ENCODE peak calls at places on chromosomes 1 and 21, in ten cellular contexts. N is colonic mucosa; K is brain microvascular endothelial cell; M is CD8-positive, alpha-beta memory T cell; V is IMR-90; I is GM23338; Y is stomach; H is psoas muscle; L is lung; G is cardiac muscle cell. E is an unnamed sample.

GRCh38 chr1:229374485-229374884 is 31.6 kb upstream of the CCSAP start:
- DNase-seq in K (no peak), L (no peak), Y (no peak), I (no peak), V (no peak), H (no peak), M (no peak), N (no peak), G (no peak), E (no peak)

GRCh38 chr21:39504230-39504629 is 52.5 kb downstream of the SH3BGR start:
- DNase-seq in V (no peak), G (no peak), K (no peak), N (no peak), H (no peak), I (no peak), M (no peak), L (no peak), Y (no peak), E (no peak)

GRCh38 chr1:25523512-25523911 is 19.9 kb upstream of the LDLRAP1 start:
- DNase-seq in Y (no peak), N (no peak), K (peak), G (no peak), H (no peak), I (peak), V (peak), L (no peak), M (peak), E (no peak)

GRCh38 chr1:32250893-32251716 is at the start of gene LCK:
- DNase-seq in K (no peak), M (peak), N (no peak), L (no peak), G (no peak), V (no peak), H (no peak), Y (no peak), I (peak), E (no peak)

GRCh38 chr21:35201288-35201687 is 152.2 kb upstream of the RUNX1 start:
- DNase-seq in N (no peak), G (no peak), V (no peak), K (no peak), Y (no peak), H (no peak), M (no peak), I (no peak), L (no peak), E (no peak)

GRCh38 chr1:235923466-235924008 is 56.8 kb upstream of the LYST start:
- DNase-seq in N (peak), L (no peak), K (peak), H (no peak), M (peak), Y (no peak), I (no peak), G (peak), V (peak), E (no peak)

GRCh38 chr1:118486213-118486612 is 301.2 kb upstream of the SPAG17 start:
- DNase-seq in I (peak), H (no peak), L (no peak), K (no peak), V (no peak), M (no peak), N (no peak), G (no peak), Y (no peak), E (no peak)

GRCh38 chr1:46062651-46063319 is 69.6 kb downstream of the PIK3R3 start:
- DNase-seq in Y (no peak), H (no peak), M (peak), N (peak), L (no peak), V (peak), I (no peak), K (no peak), G (no peak), E (no peak)

GRCh38 chr1:75673885-75674284 is 50.6 kb upstream of the ACADM start:
- DNase-seq in V (no peak), I (no peak), H (no peak), L (no peak), Y (no peak), G (no peak), K (no peak), M (no peak), N (no peak), E (no peak)

GRCh38 chr1:164801246-164801731 is 242.3 kb downstream of the PBX1 start:
- DNase-seq in H (no peak), V (no peak), M (no peak), L (no peak), Y (no peak), I (no peak), K (no peak), N (no peak), G (no peak), E (no peak)

GRCh38 chr1:111937147-111937725 is 52.2 kb downstream of the KCND3 start:
- DNase-seq in L (no peak), K (no peak), Y (no peak), G (no peak), H (no peak), V (no peak), N (no peak), M (no peak), I (no peak), E (no peak)

GRCh38 chr1:185864889-185865288 is 130.7 kb downstream of the HMCN1 start:
- DNase-seq in N (no peak), V (peak), G (peak), K (peak), M (no peak), Y (no peak), H (no peak), L (no peak), I (no peak), E (no peak)

GRCh38 chr1:182080955-182081582 is 19.6 kb upstream of the ZNF648 start:
- DNase-seq in M (no peak), K (peak), V (peak), N (no peak), L (no peak), H (no peak), I (peak), Y (no peak), G (peak), E (peak)

GRCh38 chr1:44447051-44447806 is 42.2 kb downstream of the RNF220 start:
- DNase-seq in I (no peak), G (no peak), V (no peak), N (no peak), K (no peak), H (no peak), L (no peak), M (no peak), Y (no peak), E (no peak)

GRCh38 chr1:68346192-68346808 is 103.5 kb downstream of the RPE65 start:
- DNase-seq in N (no peak), Y (no peak), L (no peak), V (peak), I (peak), M (no peak), G (peak), H (no peak), K (no peak), E (no peak)

GRCh38 chr1:187624812-187625542 is 796.2 kb downstream of the PLA2G4A start:
- DNase-seq in H (no peak), M (no peak), I (peak), Y (no peak), K (no peak), L (no peak), G (peak), N (no peak), V (peak), E (no peak)

GRCh38 chr21:15706686-15707085 is 23.1 kb upstream of the USP25 start:
- DNase-seq in L (peak), V (peak), N (peak), M (no peak), H (no peak), I (no peak), G (peak), Y (peak), K (peak), E (no peak)

GRCh38 chr1:29875557-29876028 is 639.3 kb downstream of the PTPRU start:
- DNase-seq in L (no peak), G (peak), N (no peak), V (no peak), K (no peak), I (no peak), M (no peak), H (no peak), Y (no peak), E (no peak)

GRCh38 chr1:241519308-241520079 is at the start of gene FH:
- DNase-seq in V (peak), G (peak), H (peak), L (peak), N (peak), Y (peak), K (peak), M (peak), I (peak), E (peak)

GRCh38 chr1:241521718-241522117 is 2.2 kb upstream of the FH start:
- DNase-seq in M (no peak), N (no peak), K (no peak), G (no peak), L (no peak), V (no peak), H (no peak), Y (no peak), I (no peak), E (no peak)

GRCh38 chr1:241518447-241519307 is 878 bp downstream of the FH start:
- DNase-seq in G (peak), M (no peak), H (no peak), Y (no peak), K (peak), N (peak), I (no peak), L (peak), V (peak), E (no peak)

GRCh38 chr1:241525026-241525425 is 5.5 kb upstream of the FH start:
- DNase-seq in L (no peak), Y (no peak), G (no peak), H (no peak), V (no peak), K (no peak), N (no peak), I (no peak), M (no peak), E (no peak)

GRCh38 chr1:241520080-241520465 is 518 bp upstream of the FH start:
- DNase-seq in L (no peak), N (no peak), G (no peak), Y (no peak), K (no peak), V (no peak), I (no peak), M (no peak), H (no peak), E (no peak)
- H3K4me3 ChIP-seq in L (no peak), N (peak), G (peak), Y (peak), K (peak), V (peak), I (peak), M (peak), H (peak), E (peak)

GRCh38 chr1:157509546-157510232 is 42.6 kb downstream of the FCRL5 start:
- DNase-seq in M (no peak), K (no peak), V (no peak), Y (no peak), L (no peak), G (no peak), H (no peak), I (no peak), N (no peak), E (no peak)
- H3K27ac ChIP-seq in M (no peak), K (no peak), V (no peak), Y (no peak), L (no peak), G (no peak), H (no peak), I (no peak), N (no peak), E (no peak)

GRCh38 chr1:53328490-53329182 is 766 bp upstream of the LRP8 start:
- DNase-seq in I (peak), G (no peak), H (no peak), V (no peak), N (no peak), K (no peak), L (no peak), Y (no peak), M (peak), E (no peak)
- H3K4me3 ChIP-seq in I (peak), G (peak), H (peak), V (peak), N (peak), K (peak), L (no peak), Y (peak), M (peak), E (no peak)

GRCh38 chr1:110208916-110209650 is 1.0 kb upstream of the KCNC4 start:
- DNase-seq in H (no peak), V (no peak), N (no peak), L (no peak), Y (no peak), G (no peak), I (peak), M (no peak), K (no peak), E (no peak)
- H3K27ac ChIP-seq in H (peak), V (no peak), N (peak), L (no peak), Y (peak), G (peak), I (peak), M (peak), K (no peak), E (no peak)

GRCh38 chr21:45460011-45460565 is 55.1 kb downstream of the COL18A1 start:
- DNase-seq in K (no peak), Y (no peak), G (no peak), I (no peak), M (no peak), N (no peak), H (peak), V (no peak), L (no peak), E (no peak)
- H3K4me3 ChIP-seq in K (no peak), Y (no peak), G (no peak), I (no peak), M (no peak), N (no peak), H (no peak), V (no peak), L (no peak), E (no peak)

GRCh38 chr21:33914188-33914587 is 1.4 kb downstream of the ATP5PO start:
- DNase-seq in H (no peak), M (no peak), K (no peak), Y (no peak), V (no peak), L (no peak), I (no peak), N (no peak), G (no peak), E (no peak)
- H3K27ac ChIP-seq in H (no peak), M (peak), K (no peak), Y (peak), V (no peak), L (no peak), I (no peak), N (no peak), G (no peak), E (no peak)

DNA sequence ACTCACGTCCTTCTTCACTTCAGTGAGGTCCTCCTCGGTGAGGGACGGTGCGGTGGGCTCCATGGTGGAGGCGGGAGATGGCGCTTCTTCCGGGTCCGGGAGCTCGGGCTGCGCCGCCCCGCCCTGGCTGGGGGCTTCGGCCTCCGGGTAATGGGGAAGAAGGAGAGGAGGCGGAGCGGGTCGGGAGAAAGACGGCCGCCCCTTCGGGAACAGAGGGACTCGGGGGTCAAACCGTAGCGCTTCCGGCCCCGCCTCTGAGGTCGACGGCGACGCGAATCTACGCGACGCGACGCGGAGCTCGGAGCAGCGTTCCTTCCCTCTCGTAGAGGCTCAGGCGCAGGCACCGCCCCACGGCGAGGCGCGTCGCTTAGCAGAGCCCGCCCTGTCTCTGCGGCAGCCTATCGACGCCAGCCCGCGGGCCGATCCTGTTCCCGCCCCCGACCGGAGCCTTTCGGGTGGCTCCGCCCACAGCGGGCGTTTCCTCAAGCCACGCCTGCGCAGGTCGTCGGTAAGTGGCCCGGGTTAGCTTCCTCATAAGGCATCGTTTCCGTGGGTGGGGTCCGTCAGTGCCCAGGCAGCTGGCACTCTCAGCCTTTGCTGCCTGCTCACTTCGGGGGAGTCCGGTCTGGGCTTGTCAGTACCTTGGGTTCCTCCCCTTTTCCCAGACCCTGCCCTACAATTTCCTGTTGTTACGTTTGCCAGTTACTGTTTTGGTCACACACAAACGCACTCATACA is at the start of gene BCL10:
- DNase-seq in M (peak), Y (peak), V (peak), I (peak), G (peak), H (peak), L (peak), N (peak), K (peak), E (peak)
- H3K4me3 ChIP-seq in M (peak), Y (peak), V (peak), I (peak), G (peak), H (peak), L (peak), N (peak), K (peak), E (peak)

GRCh38 chr1:247304046-247304445 is 27.6 kb downstream of the ZNF496 start:
- DNase-seq in I (no peak), N (no peak), G (no peak), K (no peak), Y (no peak), L (no peak), H (no peak), V (no peak), M (no peak), E (no peak)
- H3K27ac ChIP-seq in I (no peak), N (peak), G (no peak), K (no peak), Y (no peak), L (no peak), H (no peak), V (no peak), M (no peak), E (no peak)

GRCh38 chr1:15196069-15196468 is 42.5 kb downstream of the TMEM51 start:
- DNase-seq in N (no peak), G (no peak), L (no peak), H (no peak), I (no peak), K (no peak), V (no peak), Y (no peak), M (no peak), E (no peak)
- H3K4me3 ChIP-seq in N (no peak), G (no peak), L (no peak), H (no peak), I (no peak), K (no peak), V (no peak), Y (no peak), M (no peak), E (no peak)